ENCODE peak calls at places on chromosomes 5 and 9, in ten cellular contexts. Y, R, P, S, O, G, H, T, B and L are unnamed samples.
A peak's percentile ranks its signal among the peaks of the same experiment; 100 is the strongest.

GRCh38 chr5:97192580-97193421 is 9.8 kb upstream of the RIOK2 start:
- DNase-seq in P (peak; percentile 66), B (no peak), H (no peak), R (no peak), O (peak; percentile 48), Y (no peak), S (no peak), T (no peak), G (no peak), L (no peak)

GRCh38 chr9:76219555-76220151 is 174.6 kb downstream of the RFK start:
- DNase-seq in O (peak; percentile 42), S (no peak), Y (no peak), T (no peak), G (no peak), H (no peak), R (no peak), B (no peak), P (no peak), L (no peak)

GRCh38 chr5:180193749-180194375 is 15.1 kb downstream of the RASGEF1C start:
- DNase-seq in R (no peak), G (no peak), H (no peak), S (no peak), O (no peak), Y (peak; percentile 42), P (no peak), B (no peak), T (no peak), L (no peak)

GRCh38 chr5:150059623-150060022 is 26.7 kb downstream of the CSF1R start:
- DNase-seq in H (no peak), S (no peak), Y (no peak), R (no peak), B (no peak), T (no peak), G (no peak), O (no peak), P (no peak), L (no peak)

GRCh38 chr5:38831909-38832308 is 13.9 kb upstream of the OSMR start:
- DNase-seq in Y (no peak), S (no peak), O (peak; percentile 75), P (peak; percentile 47), H (no peak), G (no peak), R (no peak), T (no peak), B (no peak), L (peak; percentile 37)

GRCh38 chr5:172049226-172049796 is 42.9 kb upstream of the FBXW11 start:
- DNase-seq in H (no peak), G (no peak), P (no peak), O (no peak), R (no peak), T (no peak), S (no peak), Y (no peak), B (no peak), L (no peak)

GRCh38 chr5:80184235-80185023 is 71.4 kb downstream of the SERINC5 start:
- DNase-seq in Y (peak; percentile 72), T (no peak), H (no peak), O (no peak), B (no peak), G (no peak), P (no peak), S (no peak), R (no peak), L (no peak)

GRCh38 chr9:127507751-127508648 is 56.7 kb downstream of the LRSAM1 start:
- DNase-seq in O (no peak), T (no peak), S (no peak), B (no peak), H (no peak), R (no peak), Y (peak; percentile 65), P (no peak), G (no peak), L (no peak)

GRCh38 chr9:8261737-8262136 is 462.2 kb upstream of the DMAC1 start:
- DNase-seq in H (no peak), G (no peak), R (no peak), T (no peak), O (no peak), B (no peak), P (no peak), S (no peak), Y (no peak), L (no peak)

GRCh38 chr9:75644649-75645048 is 245.8 kb upstream of the PCSK5 start:
- DNase-seq in T (no peak), S (no peak), H (no peak), O (no peak), B (no peak), Y (no peak), R (no peak), G (no peak), P (no peak), L (no peak)

GRCh38 chr5:17255471-17256016 is 38.1 kb downstream of the BASP1 start:
- DNase-seq in S (no peak), T (no peak), H (no peak), O (peak; percentile 82), B (no peak), R (no peak), P (peak; percentile 73), Y (no peak), G (no peak), L (no peak)

GRCh38 chr9:15157371-15157770 is 149.6 kb downstream of the TTC39B start:
- DNase-seq in B (no peak), G (no peak), P (no peak), R (peak; percentile 51), T (no peak), H (no peak), O (peak; percentile 46), S (no peak), Y (no peak), L (peak; percentile 64)

GRCh38 chr9:136311433-136312375 is 7.8 kb upstream of the CCDC187 start:
- DNase-seq in H (peak; percentile 27), G (no peak), Y (no peak), S (no peak), T (no peak), R (no peak), B (no peak), P (peak; percentile 29), O (no peak), L (no peak)

GRCh38 chr9:4080889-4081548 is 218.8 kb downstream of the GLIS3 start:
- DNase-seq in Y (no peak), P (peak; percentile 38), O (no peak), B (no peak), S (no peak), G (no peak), R (no peak), T (no peak), H (no peak), L (no peak)

GRCh38 chr9:131876486-131876885 is 136.6 kb upstream of the RAPGEF1 start:
- DNase-seq in T (no peak), G (no peak), O (no peak), R (no peak), P (no peak), S (no peak), B (no peak), Y (peak; percentile 34), H (no peak), L (no peak)

GRCh38 chr5:92309336-92309991 is 926.3 kb upstream of the ARRDC3 start:
- DNase-seq in R (peak; percentile 13), Y (no peak), G (no peak), T (no peak), P (peak; percentile 6), S (no peak), H (no peak), O (peak; percentile 59), B (no peak), L (peak; percentile 27)

GRCh38 chr5:139422307-139422893 is 16.9 kb downstream of the DNAJC18 start:
- DNase-seq in T (peak; percentile 39), H (peak; percentile 59), S (peak; percentile 68), P (peak; percentile 85), B (no peak), O (peak; percentile 74), Y (no peak), R (peak; percentile 59), G (no peak), L (peak; percentile 44)

GRCh38 chr5:1786621-1787471 is 12.8 kb downstream of the MRPL36 start:
- DNase-seq in H (no peak), S (no peak), G (no peak), P (no peak), B (no peak), T (no peak), Y (peak; percentile 52), R (no peak), O (no peak), L (no peak)

GRCh38 chr9:112174223-112174964 is 703 bp downstream of the SUSD1 start:
- DNase-seq in R (no peak), G (peak; percentile 66), S (peak; percentile 68), B (peak; percentile 78), Y (peak; percentile 90), P (peak; percentile 88), T (peak; percentile 62), H (peak; percentile 89), O (peak; percentile 22), L (peak; percentile 18)

GRCh38 chr5:168291281-168291960 is at the start of gene WWC1:
- DNase-seq in T (peak; percentile 68), O (peak; percentile 36), S (peak; percentile 25), H (peak; percentile 33), B (peak; percentile 71), Y (peak; percentile 95), R (no peak), P (peak; percentile 88), G (peak; percentile 10), L (no peak)

GRCh38 chr5:124599048-124599973 is 147.1 kb downstream of the ZNF608 start:
- DNase-seq in Y (no peak), P (peak; percentile 53), B (no peak), O (peak; percentile 68), S (no peak), G (no peak), R (no peak), H (no peak), T (no peak), L (peak; percentile 92)

GRCh38 chr9:14346301-14346721 is 32.4 kb upstream of the NFIB start:
- DNase-seq in G (no peak), T (no peak), B (no peak), H (no peak), Y (no peak), O (no peak), P (no peak), R (no peak), S (no peak), L (no peak)